ENCODE peak calls at places on chromosomes 7 and 10, in nine cellular contexts. A is transverse colon, F is esophagus squamous epithelium, W is lower leg skin, L is suprapubic skin, Z is HepG2, R is uterus, B is IMR-90, P is adrenal gland. S is an unnamed sample.

GRCh38 chr10:77428776-77429395 is 208.7 kb downstream of the KCNMA1 start:
- DNase-seq in F (no peak), W (no peak), B (peak), P (peak), R (peak), Z (peak), A (peak), L (no peak), S (no peak)

GRCh38 chr10:96995851-96996250 is 163.8 kb downstream of the LCOR start:
- DNase-seq in W (no peak), B (peak), Z (no peak), F (no peak), R (no peak), L (no peak), P (peak), A (no peak), S (no peak)

GRCh38 chr7:47047384-47047783 is 534.5 kb downstream of the TNS3 start:
- DNase-seq in B (no peak), R (no peak), Z (no peak), P (no peak), W (no peak), A (no peak), L (no peak), F (no peak), S (no peak)

GRCh38 chr10:102675887-102676616 is 31.8 kb downstream of the TRIM8 start:
- DNase-seq in F (no peak), L (no peak), A (no peak), P (peak), R (no peak), Z (peak), B (peak), W (no peak), S (no peak)

GRCh38 chr7:26167293-26167934 is 15.4 kb downstream of the NFE2L3 start:
- DNase-seq in W (peak), P (no peak), Z (no peak), L (no peak), A (no peak), B (no peak), F (no peak), R (no peak), S (no peak)

GRCh38 chr10:11305825-11306601 is 288.3 kb downstream of the CELF2 start:
- DNase-seq in Z (no peak), F (no peak), P (no peak), L (no peak), R (no peak), A (no peak), B (no peak), W (peak), S (no peak)

GRCh38 chr7:131238260-131238940 is 89.3 kb upstream of the MKLN1 start:
- DNase-seq in W (no peak), L (no peak), B (peak), F (no peak), Z (peak), R (no peak), P (no peak), A (no peak), S (no peak)

GRCh38 chr10:24008164-24009066 is 200.5 kb upstream of the KIAA1217 start:
- DNase-seq in R (no peak), Z (peak), A (no peak), B (no peak), L (no peak), W (no peak), F (no peak), P (no peak), S (no peak)

GRCh38 chr7:127809285-127809702 is 157.3 kb downstream of the SND1 start:
- DNase-seq in R (no peak), F (no peak), Z (no peak), L (no peak), W (no peak), A (no peak), B (peak), P (peak), S (peak)

GRCh38 chr10:99375444-99375843 is 46.3 kb downstream of the CNNM1 start:
- DNase-seq in P (no peak), L (no peak), B (no peak), R (no peak), W (no peak), A (no peak), F (no peak), Z (no peak), S (no peak)

GRCh38 chr7:75866129-75866496 is 12.7 kb upstream of the RHBDD2 start:
- DNase-seq in R (no peak), P (peak), W (no peak), A (no peak), B (no peak), L (no peak), F (no peak), Z (no peak), S (no peak)

GRCh38 chr10:103614511-103615158 is 121.1 kb downstream of the NEURL1 start:
- DNase-seq in P (no peak), F (no peak), B (no peak), R (no peak), W (no peak), Z (no peak), L (no peak), A (no peak), S (no peak)

GRCh38 chr10:122154733-122155366 is 116.2 kb upstream of the BTBD16 start:
- DNase-seq in W (no peak), P (peak), R (peak), L (no peak), A (no peak), F (no peak), B (peak), Z (no peak), S (no peak)

GRCh38 chr7:132546366-132547145 is 29.7 kb downstream of the PLXNA4 start:
- DNase-seq in F (no peak), B (no peak), Z (no peak), L (no peak), W (no peak), R (no peak), P (no peak), A (no peak), S (no peak)

GRCh38 chr10:201328-201771 is 66.1 kb downstream of the ZMYND11 start:
- DNase-seq in W (no peak), B (peak), A (no peak), F (no peak), Z (no peak), L (no peak), R (no peak), P (no peak), S (no peak)

GRCh38 chr7:123230603-123231002 is 30.8 kb upstream of the SLC13A1 start:
- DNase-seq in F (no peak), W (no peak), R (no peak), Z (no peak), P (no peak), L (no peak), A (no peak), B (no peak), S (no peak)

GRCh38 chr10:84194424-84195043 is at the start of gene CDHR1:
- DNase-seq in W (no peak), A (peak), R (no peak), F (no peak), P (peak), L (no peak), B (no peak), Z (no peak), S (peak)

GRCh38 chr7:141585592-141586510 is 34.6 kb downstream of the AGK start:
- DNase-seq in Z (peak), B (peak), R (no peak), P (no peak), A (no peak), W (no peak), L (no peak), F (no peak), S (no peak)

GRCh38 chr10:36534471-36535002 is 590.9 kb upstream of the ANKRD30A start:
- DNase-seq in F (no peak), B (peak), P (no peak), L (no peak), W (no peak), A (no peak), R (no peak), Z (no peak), S (no peak)

GRCh38 chr10:11178606-11179221 is 161.0 kb downstream of the CELF2 start:
- DNase-seq in A (peak), F (no peak), Z (no peak), B (peak), L (no peak), W (no peak), R (no peak), P (peak), S (peak)

GRCh38 chr7:39979406-39980073 is 29.5 kb downstream of the CDK13 start:
- DNase-seq in W (no peak), F (no peak), R (no peak), L (no peak), Z (no peak), A (no peak), B (no peak), P (no peak), S (no peak)

DNA sequence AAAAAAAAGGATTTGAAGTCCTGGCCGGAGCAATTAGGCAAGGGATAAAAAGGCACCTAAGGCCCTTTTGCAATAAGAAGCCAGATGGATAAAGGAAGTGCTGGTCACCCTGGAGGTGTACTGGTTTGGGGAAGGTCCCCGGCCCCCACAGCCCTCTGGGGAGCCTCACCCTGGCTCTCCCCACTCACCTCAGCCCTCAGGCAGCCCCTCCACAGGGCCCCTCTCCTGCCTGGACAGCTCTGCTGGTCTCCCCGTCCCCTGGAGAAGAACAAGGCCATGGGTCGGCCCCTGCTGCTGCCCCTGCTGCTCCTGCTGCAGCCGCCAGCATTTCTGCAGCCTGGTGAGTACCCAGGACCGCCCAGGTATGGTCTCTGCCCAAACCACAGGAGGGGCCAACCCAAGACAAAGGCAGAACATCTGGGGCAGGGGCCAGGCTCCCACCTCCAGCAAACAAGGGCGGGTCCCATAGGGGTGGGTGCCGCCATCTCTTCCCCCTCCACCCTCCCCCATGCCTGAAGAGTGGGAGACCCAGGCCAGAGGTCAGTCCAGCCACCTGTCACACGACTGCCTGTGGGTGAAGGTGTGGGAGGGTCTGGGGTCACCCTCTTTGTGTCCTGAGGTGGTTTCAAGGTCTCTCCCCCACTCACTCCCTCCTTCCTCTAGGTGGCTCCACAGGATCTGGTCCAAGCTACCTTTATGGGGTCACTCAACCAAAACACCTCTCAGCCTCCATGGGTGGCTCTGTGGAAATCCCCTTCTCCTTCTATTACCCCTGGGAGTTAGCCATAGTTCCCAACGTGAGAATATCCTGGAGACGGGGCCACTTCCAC is at the start of gene PILRB:
- DNase-seq in P (no peak), R (no peak), L (no peak), B (no peak), A (no peak), F (no peak), Z (no peak), W (no peak), S (no peak)
- TF ChIP-seq POLR2A in P (no peak), R (no peak), L (no peak), B (no peak), A (no peak), F (no peak), Z (no peak), W (no peak), S (no peak)

GRCh38 chr7:99438573-99439480 is at the start of the genes CPSF4 and PTCD1:
- DNase-seq in P (peak), L (peak), A (peak), F (peak), R (peak), W (peak), Z (peak), B (peak), S (peak)
- TF ChIP-seq POLR2A in P (peak), L (peak), A (peak), F (no peak), R (no peak), W (no peak), Z (peak), B (peak), S (peak)

GRCh38 chr7:106285801-106286492 is 1.2 kb upstream of the NAMPT start:
- DNase-seq in B (peak), L (no peak), R (peak), F (no peak), Z (no peak), P (peak), W (no peak), A (no peak), S (no peak)

GRCh38 chr7:106285051-106285800 is 443 bp upstream of the NAMPT start:
- DNase-seq in P (peak), B (peak), R (peak), L (peak), F (peak), A (peak), W (peak), Z (peak), S (peak)

GRCh38 chr7:106290319-106290718 is 5.5 kb upstream of the NAMPT start:
- DNase-seq in W (no peak), L (no peak), B (no peak), F (no peak), R (no peak), Z (no peak), P (no peak), A (peak), S (no peak)

GRCh38 chr7:106289848-106290247 is 5.1 kb upstream of the NAMPT start:
- DNase-seq in L (no peak), F (no peak), B (peak), P (no peak), R (no peak), A (no peak), Z (no peak), W (no peak), S (no peak)

GRCh38 chr7:106287786-106288185 is 3.0 kb upstream of the NAMPT start:
- DNase-seq in W (no peak), R (no peak), A (peak), B (no peak), P (no peak), L (no peak), F (no peak), Z (no peak), S (no peak)
- TF ChIP-seq POLR2A in W (no peak), R (no peak), A (no peak), B (no peak), P (no peak), L (no peak), F (no peak), Z (no peak), S (no peak)

DNA sequence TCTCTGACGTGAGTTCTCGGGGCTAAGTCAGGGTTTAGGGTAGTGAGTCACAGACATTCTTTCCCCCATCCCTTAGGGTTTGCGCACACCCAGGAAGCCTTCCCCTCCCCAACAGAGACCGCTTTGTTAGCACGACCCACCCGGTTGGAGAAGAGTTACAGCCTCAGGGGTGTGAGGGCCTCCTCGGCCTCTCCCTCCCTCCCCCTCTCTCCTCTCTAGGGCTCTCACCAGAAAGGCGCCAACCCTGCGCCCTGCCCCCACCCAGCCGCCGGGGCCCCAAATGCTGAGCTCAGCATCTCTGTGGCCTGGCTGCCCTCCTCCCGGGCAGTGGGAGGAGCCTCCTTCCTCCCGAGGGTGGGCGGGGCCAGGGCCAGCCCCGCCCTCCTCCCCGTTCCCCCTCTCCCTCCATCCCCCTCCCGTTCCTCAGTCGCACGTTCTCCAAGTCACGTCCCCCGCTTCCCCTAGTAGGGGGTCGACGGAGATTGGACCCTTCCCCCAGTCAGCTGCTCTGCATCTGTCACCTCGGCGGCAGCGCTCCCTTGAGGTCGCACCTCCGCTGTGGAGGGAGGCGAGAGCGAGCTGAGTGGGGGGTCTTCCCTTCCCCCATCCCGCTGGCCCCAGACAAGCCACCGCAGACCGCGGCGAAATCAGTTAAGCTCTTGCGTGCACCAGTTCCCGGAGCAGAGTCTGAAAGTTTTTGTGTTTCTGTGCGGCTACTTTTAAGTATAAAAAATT is 13.0 kb upstream of the DDIT4 start:
- DNase-seq in B (peak), R (peak), F (no peak), Z (peak), W (peak), L (peak), A (peak), P (peak), S (peak)
- TF ChIP-seq POLR2A in B (no peak), R (peak), F (no peak), Z (peak), W (no peak), L (no peak), A (peak), P (no peak), S (peak)

GRCh38 chr7:100681491-100682227 is 8.1 kb downstream of the GNB2 start:
- DNase-seq in R (no peak), B (no peak), Z (no peak), L (no peak), P (no peak), W (peak), F (no peak), A (peak), S (no peak)
- TF ChIP-seq POLR2A in R (no peak), B (no peak), Z (no peak), L (no peak), P (no peak), W (no peak), F (no peak), A (no peak), S (no peak)

DNA sequence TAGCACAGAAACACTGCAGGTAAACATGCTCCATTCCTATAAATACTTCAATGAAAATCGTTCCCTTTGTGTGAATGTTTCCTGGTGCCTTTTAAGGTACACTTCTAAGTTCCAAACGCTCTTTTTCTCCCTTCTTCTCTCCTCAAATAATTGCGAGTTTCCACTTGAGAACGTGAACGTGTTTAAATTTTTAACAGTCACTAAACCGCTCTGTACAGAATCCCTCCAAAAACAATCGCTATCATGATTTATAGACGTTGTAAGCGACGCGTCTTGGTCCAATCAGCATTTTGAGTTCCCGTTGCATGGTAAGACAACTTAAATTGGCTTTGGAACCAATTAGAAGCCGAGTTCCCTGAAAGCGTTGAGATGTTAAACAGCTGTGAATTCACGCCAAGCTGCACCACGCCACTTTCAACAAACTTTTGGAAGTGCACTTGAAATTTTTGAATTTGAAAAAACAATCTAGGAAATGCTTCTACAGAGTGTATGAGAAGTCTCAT is 12.6 kb upstream of the EBLN1 start:
- DNase-seq in Z (no peak), L (no peak), P (no peak), W (no peak), R (no peak), F (no peak), A (no peak), B (peak), S (peak)
- TF ChIP-seq POLR2A in Z (no peak), L (no peak), P (no peak), W (no peak), R (no peak), F (no peak), A (no peak), B (no peak), S (peak)

DNA sequence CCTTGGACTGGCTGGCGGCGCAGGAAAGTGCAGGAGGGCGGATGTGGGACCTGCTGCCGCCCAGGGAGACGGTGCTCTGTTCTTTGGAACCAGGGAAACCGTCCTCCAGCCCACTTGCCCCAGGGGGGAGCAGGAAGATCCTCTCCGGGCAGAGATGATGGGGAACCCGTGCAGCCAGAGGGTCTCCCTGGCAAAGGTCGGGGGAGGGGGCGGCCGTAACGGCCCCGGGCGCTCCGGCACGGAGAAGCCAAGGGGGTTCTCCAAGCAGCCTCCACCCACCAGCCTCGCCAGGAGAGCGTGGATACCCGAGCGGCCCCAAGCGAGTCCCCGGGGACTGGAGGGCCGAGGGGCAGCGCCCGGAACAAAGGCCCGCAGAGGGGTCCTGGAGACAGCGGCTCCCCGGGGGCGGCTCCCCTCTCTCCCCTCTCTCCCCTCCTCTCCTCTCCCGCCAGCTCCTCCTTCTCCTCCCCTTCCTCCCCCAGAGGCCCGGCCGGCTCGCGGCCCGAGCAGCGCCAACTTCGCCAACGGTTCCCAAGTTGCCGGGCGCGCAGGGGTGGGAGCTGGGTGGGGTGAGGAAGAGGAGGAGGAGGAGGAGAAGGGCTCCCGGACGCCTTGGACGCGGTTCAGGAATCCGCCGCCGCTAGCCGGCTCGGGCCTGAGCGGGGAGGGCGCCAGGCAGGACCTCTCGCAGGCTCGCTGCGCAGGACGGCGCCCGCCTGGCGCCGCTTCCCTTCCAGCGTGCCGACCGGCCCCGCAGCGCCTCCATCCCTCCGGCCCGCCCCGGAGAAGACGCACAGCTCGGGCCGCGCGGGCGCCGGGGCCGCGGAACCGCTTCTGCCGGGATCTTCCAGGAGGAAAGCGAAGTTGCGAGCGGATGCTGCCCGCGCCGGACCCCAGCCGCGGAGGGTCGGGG is at the start of gene CHST3:
- DNase-seq in R (peak), L (no peak), P (peak), A (peak), F (no peak), B (peak), Z (no peak), W (peak), S (no peak)
- TF ChIP-seq POLR2A in R (peak), L (peak), P (peak), A (no peak), F (no peak), B (peak), Z (peak), W (no peak), S (no peak)